ENCODE peak calls at places on chromosomes 12 and 14, in seven cellular contexts. One of them, this sample, is unnamed.

GRCh38 chr12:49983892-49984291 is 11.1 kb downstream of the AQP6 start:
- DNase-seq in activated T-helper 1 cell treated with anti-CD3 and anti-CD28 coated beads, Interleukin-2, amount 50 U/mL, for 16 hours: no peak
- DNase-seq in GM20000: no peak
- DNase-seq in activated naive CD4-positive, alpha-beta T cell treated with anti-CD3 and anti-CD28 coated beads for 36 hours: no peak
- DNase-seq in HAP-1: no peak
- DNase-seq in cardiac fibroblast: peak; percentile 79
- DNase-seq in SW480: no peak
- DNase-seq in this sample: peak; percentile 74

GRCh38 chr14:55160989-55161388 is 30.4 kb downstream of the DLGAP5 start:
- DNase-seq in activated T-helper 1 cell treated with anti-CD3 and anti-CD28 coated beads, Interleukin-2, amount 50 U/mL, for 16 hours: no peak
- DNase-seq in GM20000: peak; percentile 22
- DNase-seq in activated naive CD4-positive, alpha-beta T cell treated with anti-CD3 and anti-CD28 coated beads for 36 hours: no peak
- DNase-seq in HAP-1: no peak
- DNase-seq in cardiac fibroblast: peak; percentile 65
- DNase-seq in SW480: peak; percentile 69
- DNase-seq in this sample: peak; percentile 51

GRCh38 chr14:39426605-39427004 is 5.6 kb downstream of the FBXO33 start:
- DNase-seq in activated T-helper 1 cell treated with anti-CD3 and anti-CD28 coated beads, Interleukin-2, amount 50 U/mL, for 16 hours: no peak
- DNase-seq in GM20000: peak; percentile 20
- DNase-seq in activated naive CD4-positive, alpha-beta T cell treated with anti-CD3 and anti-CD28 coated beads for 36 hours: no peak
- DNase-seq in HAP-1: peak; percentile 61
- DNase-seq in cardiac fibroblast: peak; percentile 71
- DNase-seq in SW480: peak; percentile 19
- DNase-seq in this sample: peak; percentile 44

GRCh38 chr12:55728932-55729591 is at the start of gene CD63:
- DNase-seq in activated T-helper 1 cell treated with anti-CD3 and anti-CD28 coated beads, Interleukin-2, amount 50 U/mL, for 16 hours: peak; percentile 59
- DNase-seq in GM20000: peak; percentile 98
- DNase-seq in activated naive CD4-positive, alpha-beta T cell treated with anti-CD3 and anti-CD28 coated beads for 36 hours: peak; percentile 72
- DNase-seq in HAP-1: peak; percentile 55
- DNase-seq in cardiac fibroblast: peak; percentile 89
- DNase-seq in SW480: peak; percentile 83
- DNase-seq in this sample: peak; percentile 93

GRCh38 chr12:123828120-123828519 is 66.0 kb downstream of the DNAH10 start:
- DNase-seq in activated T-helper 1 cell treated with anti-CD3 and anti-CD28 coated beads, Interleukin-2, amount 50 U/mL, for 16 hours: no peak
- DNase-seq in GM20000: no peak
- DNase-seq in activated naive CD4-positive, alpha-beta T cell treated with anti-CD3 and anti-CD28 coated beads for 36 hours: no peak
- DNase-seq in HAP-1: no peak
- DNase-seq in cardiac fibroblast: no peak
- DNase-seq in SW480: no peak
- DNase-seq in this sample: no peak

GRCh38 chr14:76408877-76409276 is 32.9 kb downstream of the ESRRB start:
- DNase-seq in activated T-helper 1 cell treated with anti-CD3 and anti-CD28 coated beads, Interleukin-2, amount 50 U/mL, for 16 hours: no peak
- DNase-seq in GM20000: no peak
- DNase-seq in activated naive CD4-positive, alpha-beta T cell treated with anti-CD3 and anti-CD28 coated beads for 36 hours: no peak
- DNase-seq in HAP-1: no peak
- DNase-seq in cardiac fibroblast: no peak
- DNase-seq in SW480: no peak
- DNase-seq in this sample: no peak

GRCh38 chr12:11014234-11014633 is 8.2 kb downstream of the TAS2R19 start:
- DNase-seq in activated T-helper 1 cell treated with anti-CD3 and anti-CD28 coated beads, Interleukin-2, amount 50 U/mL, for 16 hours: no peak
- DNase-seq in GM20000: no peak
- DNase-seq in activated naive CD4-positive, alpha-beta T cell treated with anti-CD3 and anti-CD28 coated beads for 36 hours: no peak
- DNase-seq in HAP-1: no peak
- DNase-seq in cardiac fibroblast: peak; percentile 11
- DNase-seq in SW480: no peak
- DNase-seq in this sample: no peak

GRCh38 chr14:21055473-21056117 is 2.0 kb upstream of the RNASE8 start:
- DNase-seq in activated T-helper 1 cell treated with anti-CD3 and anti-CD28 coated beads, Interleukin-2, amount 50 U/mL, for 16 hours: no peak
- DNase-seq in GM20000: no peak
- DNase-seq in activated naive CD4-positive, alpha-beta T cell treated with anti-CD3 and anti-CD28 coated beads for 36 hours: no peak
- DNase-seq in HAP-1: no peak
- DNase-seq in cardiac fibroblast: no peak
- DNase-seq in SW480: no peak
- DNase-seq in this sample: peak; percentile 50

GRCh38 chr12:79012616-79013015 is 148.0 kb downstream of the SYT1 start:
- DNase-seq in activated T-helper 1 cell treated with anti-CD3 and anti-CD28 coated beads, Interleukin-2, amount 50 U/mL, for 16 hours: no peak
- DNase-seq in GM20000: no peak
- DNase-seq in activated naive CD4-positive, alpha-beta T cell treated with anti-CD3 and anti-CD28 coated beads for 36 hours: no peak
- DNase-seq in HAP-1: no peak
- DNase-seq in cardiac fibroblast: no peak
- DNase-seq in SW480: peak; percentile 72
- DNase-seq in this sample: no peak

GRCh38 chr12:16324772-16325171 is 22.7 kb upstream of the MGST1 start:
- DNase-seq in activated T-helper 1 cell treated with anti-CD3 and anti-CD28 coated beads, Interleukin-2, amount 50 U/mL, for 16 hours: no peak
- DNase-seq in GM20000: no peak
- DNase-seq in activated naive CD4-positive, alpha-beta T cell treated with anti-CD3 and anti-CD28 coated beads for 36 hours: no peak
- DNase-seq in HAP-1: no peak
- DNase-seq in cardiac fibroblast: no peak
- DNase-seq in SW480: no peak
- DNase-seq in this sample: no peak

GRCh38 chr12:94717656-94718055 is 67.3 kb upstream of the TMCC3 start:
- DNase-seq in activated T-helper 1 cell treated with anti-CD3 and anti-CD28 coated beads, Interleukin-2, amount 50 U/mL, for 16 hours: no peak
- DNase-seq in GM20000: no peak
- DNase-seq in activated naive CD4-positive, alpha-beta T cell treated with anti-CD3 and anti-CD28 coated beads for 36 hours: no peak
- DNase-seq in HAP-1: no peak
- DNase-seq in cardiac fibroblast: no peak
- DNase-seq in SW480: no peak
- DNase-seq in this sample: no peak

GRCh38 chr14:23544511-23545447 is 6.8 kb downstream of the ZFHX2 start:
- DNase-seq in activated T-helper 1 cell treated with anti-CD3 and anti-CD28 coated beads, Interleukin-2, amount 50 U/mL, for 16 hours: no peak
- DNase-seq in GM20000: no peak
- DNase-seq in activated naive CD4-positive, alpha-beta T cell treated with anti-CD3 and anti-CD28 coated beads for 36 hours: no peak
- DNase-seq in HAP-1: no peak
- DNase-seq in cardiac fibroblast: no peak
- DNase-seq in SW480: peak; percentile 65
- DNase-seq in this sample: no peak

GRCh38 chr12:122003646-122004611 is 17.8 kb upstream of the BCL7A start:
- DNase-seq in activated T-helper 1 cell treated with anti-CD3 and anti-CD28 coated beads, Interleukin-2, amount 50 U/mL, for 16 hours: no peak
- DNase-seq in GM20000: peak; percentile 45
- DNase-seq in activated naive CD4-positive, alpha-beta T cell treated with anti-CD3 and anti-CD28 coated beads for 36 hours: no peak
- DNase-seq in HAP-1: no peak
- DNase-seq in cardiac fibroblast: no peak
- DNase-seq in SW480: no peak
- DNase-seq in this sample: no peak

GRCh38 chr14:52755607-52756316 is 25.8 kb downstream of the STYX start:
- DNase-seq in activated T-helper 1 cell treated with anti-CD3 and anti-CD28 coated beads, Interleukin-2, amount 50 U/mL, for 16 hours: no peak
- DNase-seq in GM20000: no peak
- DNase-seq in activated naive CD4-positive, alpha-beta T cell treated with anti-CD3 and anti-CD28 coated beads for 36 hours: no peak
- DNase-seq in HAP-1: no peak
- DNase-seq in cardiac fibroblast: no peak
- DNase-seq in SW480: no peak
- DNase-seq in this sample: no peak

GRCh38 chr12:106956048-106956935 is 585 bp downstream of the TMEM263 start:
- DNase-seq in activated T-helper 1 cell treated with anti-CD3 and anti-CD28 coated beads, Interleukin-2, amount 50 U/mL, for 16 hours: peak; percentile 20
- DNase-seq in GM20000: peak; percentile 78
- DNase-seq in activated naive CD4-positive, alpha-beta T cell treated with anti-CD3 and anti-CD28 coated beads for 36 hours: peak; percentile 63
- DNase-seq in HAP-1: peak; percentile 81
- DNase-seq in cardiac fibroblast: peak; percentile 91
- DNase-seq in SW480: peak; percentile 72
- DNase-seq in this sample: peak; percentile 97

GRCh38 chr14:97336179-97336578 is 539.0 kb downstream of the VRK1 start:
- DNase-seq in activated T-helper 1 cell treated with anti-CD3 and anti-CD28 coated beads, Interleukin-2, amount 50 U/mL, for 16 hours: no peak
- DNase-seq in GM20000: no peak
- DNase-seq in activated naive CD4-positive, alpha-beta T cell treated with anti-CD3 and anti-CD28 coated beads for 36 hours: no peak
- DNase-seq in HAP-1: no peak
- DNase-seq in cardiac fibroblast: no peak
- DNase-seq in SW480: no peak
- DNase-seq in this sample: no peak

GRCh38 chr14:73759183-73759713 is 45.1 kb upstream of the PNMA1 start:
- DNase-seq in activated T-helper 1 cell treated with anti-CD3 and anti-CD28 coated beads, Interleukin-2, amount 50 U/mL, for 16 hours: peak; percentile 45
- DNase-seq in GM20000: peak; percentile 73
- DNase-seq in activated naive CD4-positive, alpha-beta T cell treated with anti-CD3 and anti-CD28 coated beads for 36 hours: peak; percentile 54
- DNase-seq in HAP-1: peak; percentile 32
- DNase-seq in cardiac fibroblast: peak; percentile 67
- DNase-seq in SW480: peak; percentile 60
- DNase-seq in this sample: peak; percentile 41

GRCh38 chr12:11576104-11576503 is 73.4 kb upstream of the ETV6 start:
- DNase-seq in activated T-helper 1 cell treated with anti-CD3 and anti-CD28 coated beads, Interleukin-2, amount 50 U/mL, for 16 hours: no peak
- DNase-seq in GM20000: no peak
- DNase-seq in activated naive CD4-positive, alpha-beta T cell treated with anti-CD3 and anti-CD28 coated beads for 36 hours: peak; percentile 87
- DNase-seq in HAP-1: no peak
- DNase-seq in cardiac fibroblast: peak; percentile 74
- DNase-seq in SW480: no peak
- DNase-seq in this sample: peak; percentile 49

GRCh38 chr12:3107954-3108353 is 30.8 kb downstream of the TSPAN9 start:
- DNase-seq in activated T-helper 1 cell treated with anti-CD3 and anti-CD28 coated beads, Interleukin-2, amount 50 U/mL, for 16 hours: no peak
- DNase-seq in GM20000: no peak
- DNase-seq in activated naive CD4-positive, alpha-beta T cell treated with anti-CD3 and anti-CD28 coated beads for 36 hours: no peak
- DNase-seq in HAP-1: no peak
- DNase-seq in cardiac fibroblast: no peak
- DNase-seq in SW480: no peak
- DNase-seq in this sample: no peak

This sample was measured in ACHN.